ENCODE peak calls at places on chromosomes 13 and 19, in nine cellular contexts. R is stimulated activated CD8-positive, alpha-beta memory T cell treated with anti-CD3 and anti-CD28 coated beads, Interleukin-2, amount 100 ng/mL, for 48 hours; Y is EL; T is fibroblast of pulmonary artery; S is stimulated activated CD4-positive, alpha-beta T cell treated with anti-CD3 and anti-CD28 coated beads, Interleukin-12 subunit alpha, Interleukin-12 subunit beta, amount 100 ng/mL, for 48 hours; K is choroid plexus epithelial cell; A is left cardiac atrium; C is hypothalamus; F is AG09319. X is an unnamed sample.

GRCh38 chr13:27079421-27079958 is 92.1 kb downstream of the USP12 start:
- DNase-seq in C (no peak), R (no peak), S (no peak), K (peak), A (no peak), T (peak), Y (peak), F (peak), X (no peak)

GRCh38 chr19:39563408-39563807 is 23.4 kb upstream of the EID2 start:
- DNase-seq in A (no peak), F (no peak), K (peak), S (no peak), T (peak), Y (peak), C (no peak), R (no peak), X (no peak)

GRCh38 chr19:40320558-40320935 is 27.6 kb downstream of the C19orf47 start:
- DNase-seq in F (no peak), K (no peak), T (no peak), C (no peak), A (no peak), Y (no peak), S (no peak), R (no peak), X (no peak)

GRCh38 chr13:51770681-51771417 is 33.1 kb downstream of the DHRS12 start:
- DNase-seq in F (no peak), R (no peak), A (no peak), C (no peak), S (no peak), K (no peak), Y (no peak), T (no peak), X (no peak)

GRCh38 chr13:30869491-30869890 is 36.6 kb upstream of the MEDAG start:
- DNase-seq in T (no peak), K (peak), C (no peak), A (peak), Y (peak), F (no peak), S (no peak), R (no peak), X (no peak)

GRCh38 chr19:13794388-13794751 is 873 bp upstream of the ZSWIM4 start:
- DNase-seq in T (peak), F (peak), C (peak), A (peak), K (peak), R (no peak), Y (peak), S (no peak), X (no peak)

GRCh38 chr19:7395360-7395781 is 46.6 kb downstream of the ARHGEF18 start:
- DNase-seq in S (no peak), C (no peak), R (no peak), T (peak), K (peak), F (no peak), Y (peak), A (no peak), X (no peak)

GRCh38 chr13:30846844-30847243 is 59.2 kb upstream of the MEDAG start:
- DNase-seq in K (peak), T (no peak), C (no peak), S (no peak), R (no peak), F (no peak), A (no peak), Y (no peak), X (no peak)

GRCh38 chr19:17404015-17404414 is 1.4 kb downstream of the BST2 start:
- DNase-seq in K (no peak), S (no peak), A (no peak), F (no peak), Y (peak), R (no peak), T (no peak), C (no peak), X (no peak)

GRCh38 chr19:51047031-51047335 is 12.2 kb upstream of the KLK12 start:
- DNase-seq in S (no peak), A (no peak), T (no peak), Y (no peak), K (no peak), R (no peak), F (no peak), C (no peak), X (no peak)

GRCh38 chr19:48881741-48882657 is 9.8 kb downstream of the PPP1R15A start:
- DNase-seq in A (no peak), Y (no peak), F (no peak), C (peak), T (no peak), S (no peak), R (no peak), K (peak), X (no peak)

GRCh38 chr19:32773126-32773525 is 53.6 kb downstream of the TDRD12 start:
- DNase-seq in Y (peak), K (no peak), F (no peak), C (no peak), R (no peak), A (no peak), S (no peak), T (no peak), X (no peak)

GRCh38 chr13:21077360-21078353 is 16.3 kb upstream of the LATS2 start:
- DNase-seq in T (no peak), K (no peak), A (no peak), C (no peak), S (no peak), Y (no peak), R (no peak), F (no peak), X (no peak)

GRCh38 chr13:27920677-27921420 is 1.0 kb downstream of the PDX1 start:
- DNase-seq in T (peak), R (no peak), Y (peak), A (no peak), S (no peak), F (no peak), C (no peak), K (peak), X (no peak)

GRCh38 chr19:16207490-16208025 is 9.8 kb downstream of the AP1M1 start:
- DNase-seq in K (no peak), A (no peak), S (no peak), T (no peak), Y (no peak), R (no peak), F (no peak), C (no peak), X (no peak)

GRCh38 chr13:51643114-51643881 is 59.0 kb downstream of the WDFY2 start:
- DNase-seq in R (no peak), S (no peak), Y (peak), T (peak), A (no peak), F (no peak), C (no peak), K (peak), X (peak)

GRCh38 chr13:27921961-27922910 is 2.4 kb downstream of the PDX1 start:
- DNase-seq in K (no peak), R (no peak), F (no peak), T (no peak), S (no peak), A (no peak), C (no peak), Y (no peak), X (no peak)

GRCh38 chr19:8618751-8619150 is 8.2 kb upstream of the ADAMTS10 start:
- DNase-seq in Y (peak), A (no peak), K (peak), C (no peak), S (no peak), T (no peak), F (no peak), R (no peak), X (no peak)

GRCh38 chr19:49930483-49931011 is 1.2 kb upstream of the NUP62 start:
- DNase-seq in Y (peak), F (no peak), T (peak), R (no peak), A (peak), K (no peak), C (no peak), S (no peak), X (no peak)

GRCh38 chr19:2852598-2852997 is 11.3 kb downstream of the ZNF555 start:
- DNase-seq in S (no peak), T (no peak), A (no peak), F (no peak), Y (no peak), K (no peak), R (no peak), C (no peak), X (no peak)

GRCh38 chr13:110648155-110648819 is 32.9 kb downstream of the NAXD start:
- DNase-seq in S (no peak), Y (no peak), F (no peak), T (no peak), R (no peak), C (no peak), K (no peak), A (peak), X (no peak)

GRCh38 chr19:7904074-7905020 is 670 bp downstream of the MAP2K7 start:
- DNase-seq in F (no peak), K (no peak), Y (no peak), A (peak), C (no peak), S (no peak), R (peak), T (no peak), X (no peak)

GRCh38 chr19:16825312-16826168 is 3.7 kb upstream of the SIN3B start:
- DNase-seq in K (peak), T (peak), C (peak), S (no peak), Y (peak), F (peak), R (no peak), A (peak), X (peak)

GRCh38 chr19:12330340-12330739 is 3.1 kb downstream of the ZNF563 start:
- DNase-seq in Y (no peak), K (no peak), A (no peak), C (no peak), T (no peak), F (no peak), S (no peak), R (no peak), X (no peak)

GRCh38 chr13:32676242-32676641 is 90.0 kb downstream of the PDS5B start:
- DNase-seq in Y (peak), T (no peak), F (no peak), S (no peak), R (no peak), A (no peak), C (no peak), K (peak), X (no peak)

GRCh38 chr13:30148171-30148754 is 159.1 kb downstream of the KATNAL1 start:
- DNase-seq in S (no peak), R (no peak), Y (no peak), F (no peak), A (no peak), K (no peak), C (no peak), T (no peak), X (no peak)

GRCh38 chr19:3683405-3683865 is 16.8 kb downstream of the PIP5K1C start:
- DNase-seq in Y (peak), F (no peak), A (no peak), S (no peak), C (no peak), T (peak), R (no peak), K (peak), X (no peak)

GRCh38 chr13:20288561-20288960 is 56.4 kb upstream of the GJB6 start:
- DNase-seq in Y (no peak), K (no peak), F (no peak), C (no peak), R (no peak), T (no peak), A (no peak), S (no peak), X (no peak)

GRCh38 chr13:105346141-105346766 is 1189.2 kb downstream of the EFNB2 start:
- DNase-seq in F (no peak), S (no peak), K (peak), C (no peak), Y (peak), A (no peak), R (no peak), T (peak), X (no peak)

GRCh38 chr19:58355891-58356235 is 2.6 kb upstream of the A1BG start:
- DNase-seq in K (no peak), T (no peak), A (no peak), C (no peak), F (no peak), S (no peak), R (no peak), Y (no peak), X (no peak)

GRCh38 chr13:114134111-114134943 is 1.9 kb upstream of the RASA3 start:
- DNase-seq in R (no peak), A (peak), K (no peak), C (no peak), S (no peak), F (no peak), T (no peak), Y (no peak), X (no peak)

X was measured in NCI-H460.